ENCODE peak calls at places on chromosomes 11 and 22, in eight cellular contexts. P is AG04450; I is NCI-H1105 treated with DMSO at 0.1 percent for 48 hours; W is NCI-H1930; H is Right ventricle myocardium superior; F is stimulated activated CD8-positive, alpha-beta memory T cell treated with anti-CD3 and anti-CD28 coated beads, Interleukin-7, amount 100 ng/mL, for 1 hour; T is G401; J is left kidney. Y is an unnamed sample.

GRCh38 chr11:68698993-68699392 is 14.6 kb downstream of the GAL start:
- DNase-seq in W (no peak), H (no peak), T (no peak), F (no peak), J (no peak), P (no peak), I (no peak), Y (no peak)

GRCh38 chr22:38273135-38273761 is 438 bp upstream of the TMEM184B start:
- DNase-seq in F (no peak), P (no peak), H (no peak), J (no peak), T (peak; percentile 70), I (peak; percentile 13), W (no peak), Y (no peak)

GRCh38 chr11:93063101-93063500 is 93.7 kb downstream of the MTNR1B start:
- DNase-seq in P (no peak), T (no peak), W (no peak), H (no peak), I (no peak), F (no peak), J (peak; percentile 80), Y (no peak)

GRCh38 chr22:35205141-35205775 is 52.0 kb upstream of the HMGXB4 start:
- DNase-seq in I (no peak), H (no peak), J (peak; percentile 80), P (no peak), W (no peak), F (no peak), T (peak; percentile 2), Y (peak; percentile 7)

GRCh38 chr22:45996241-45997076 is 19.5 kb upstream of the WNT7B start:
- DNase-seq in F (no peak), W (no peak), P (no peak), T (no peak), I (no peak), J (peak; percentile 60), H (peak; percentile 86), Y (no peak)

GRCh38 chr11:46333129-46333947 is 13.9 kb upstream of the DGKZ start:
- DNase-seq in T (no peak), W (peak; percentile 23), P (no peak), J (peak; percentile 70), H (no peak), F (no peak), I (peak; percentile 57), Y (no peak)

GRCh38 chr11:20559523-20560300 is 39.7 kb upstream of the SLC6A5 start:
- DNase-seq in P (no peak), J (no peak), W (no peak), I (no peak), F (no peak), H (no peak), T (no peak), Y (no peak)

GRCh38 chr11:10654211-10655150 is 39.1 kb downstream of the IRAG1 start:
- DNase-seq in J (peak; percentile 82), P (no peak), W (peak; percentile 22), H (no peak), I (peak; percentile 52), T (peak; percentile 50), F (no peak), Y (no peak)

GRCh38 chr11:6241316-6241715 is 2.4 kb downstream of the CNGA4 start:
- DNase-seq in T (no peak), P (no peak), H (no peak), I (no peak), W (no peak), J (no peak), F (no peak), Y (no peak)

GRCh38 chr11:61699737-61700160 is 19.6 kb downstream of the DAGLA start:
- DNase-seq in P (no peak), H (peak; percentile 77), I (peak; percentile 74), F (no peak), T (no peak), W (peak; percentile 32), J (no peak), Y (peak; percentile 81)

GRCh38 chr22:17566776-17567175 is 3.5 kb downstream of the SLC25A18 start:
- DNase-seq in T (peak; percentile 40), F (no peak), I (no peak), J (no peak), W (no peak), H (no peak), P (no peak), Y (no peak)

GRCh38 chr11:65391007-65391406 is 4.6 kb downstream of the FRMD8 start:
- DNase-seq in J (peak; percentile 62), W (no peak), I (no peak), F (no peak), P (no peak), T (peak; percentile 25), H (no peak), Y (no peak)

GRCh38 chr22:31230871-31231621 is 18.9 kb downstream of the LIMK2 start:
- DNase-seq in T (peak; percentile 69), F (no peak), J (peak; percentile 75), I (no peak), H (no peak), W (no peak), P (peak; percentile 53), Y (no peak)

GRCh38 chr22:26972281-26972680 is 314.9 kb downstream of the MIAT start:
- DNase-seq in I (no peak), F (no peak), T (no peak), J (no peak), H (no peak), P (no peak), W (no peak), Y (no peak)

GRCh38 chr22:30290679-30291333 is 1.5 kb upstream of the CASTOR1 start:
- DNase-seq in F (no peak), T (peak; percentile 63), I (peak; percentile 20), W (no peak), P (no peak), J (peak; percentile 47), H (peak; percentile 90), Y (peak; percentile 38)

GRCh38 chr22:39253427-39254070 is 8.8 kb upstream of the PDGFB start:
- DNase-seq in F (no peak), J (peak; percentile 86), I (peak; percentile 45), W (no peak), H (peak; percentile 72), P (peak; percentile 54), T (peak; percentile 84), Y (peak; percentile 36)

GRCh38 chr11:61071208-61071681 is 31.0 kb upstream of the CD5 start:
- DNase-seq in P (no peak), J (no peak), I (no peak), T (no peak), F (peak; percentile 35), W (no peak), H (no peak), Y (no peak)

GRCh38 chr11:79415411-79415810 is 25.4 kb downstream of the TENM4 start:
- DNase-seq in I (no peak), F (no peak), H (no peak), W (no peak), J (no peak), P (no peak), T (no peak), Y (no peak)

GRCh38 chr11:117185739-117186430 is 7.3 kb downstream of the SIDT2 start:
- DNase-seq in W (no peak), I (no peak), F (no peak), H (no peak), T (no peak), J (no peak), P (no peak), Y (no peak)